ENCODE peak calls at places on chromosomes 3 and 15, in nine cellular contexts. Y is left ventricle myocardium inferior, U is fibroblast of the aortic adventitia, K is colonic mucosa, O is nephron progenitor cell, H is tibial artery, S is GM23338, V is AG09309, X is MM.1S. E is an unnamed sample.

GRCh38 chr3:17672506-17672905 is 69.9 kb downstream of the TBC1D5 start:
- DNase-seq in V (no peak), H (no peak), X (no peak), K (no peak), O (no peak), S (no peak), U (peak), Y (no peak), E (no peak)

GRCh38 chr3:56788506-56788905 is 13.2 kb downstream of the ARHGEF3 start:
- DNase-seq in X (no peak), H (no peak), V (no peak), Y (no peak), O (no peak), U (no peak), K (no peak), S (no peak), E (no peak)

GRCh38 chr15:49877117-49877860 is 241.7 kb downstream of the ATP8B4 start:
- DNase-seq in H (no peak), O (no peak), V (peak), Y (no peak), U (peak), X (no peak), S (peak), K (no peak), E (no peak)

GRCh38 chr15:72170691-72171090 is 26.9 kb downstream of the GRAMD2A start:
- DNase-seq in V (no peak), X (no peak), K (no peak), O (no peak), S (no peak), Y (no peak), H (no peak), U (no peak), E (no peak)

GRCh38 chr3:131896285-131896684 is 138.5 kb downstream of the CPNE4 start:
- DNase-seq in X (no peak), K (no peak), V (no peak), Y (no peak), H (no peak), O (no peak), U (no peak), S (no peak), E (no peak)

GRCh38 chr3:119973276-119973675 is 121.0 kb downstream of the GSK3B start:
- DNase-seq in O (no peak), S (no peak), U (no peak), X (no peak), V (no peak), Y (no peak), H (no peak), K (no peak), E (no peak)

GRCh38 chr3:11162401-11163345 is 8.4 kb downstream of the HRH1 start:
- DNase-seq in U (no peak), K (no peak), S (no peak), O (no peak), V (no peak), Y (no peak), X (no peak), H (peak), E (no peak)

GRCh38 chr3:49771340-49771938 is 14.9 kb downstream of the IP6K1 start:
- DNase-seq in X (peak), Y (no peak), S (no peak), H (no peak), K (no peak), U (no peak), O (no peak), V (no peak), E (no peak)

GRCh38 chr15:41570764-41571163 is 11.8 kb downstream of the TYRO3 start:
- DNase-seq in H (no peak), X (no peak), S (no peak), O (no peak), Y (no peak), U (no peak), V (no peak), K (no peak), E (no peak)

GRCh38 chr15:59438891-59439290 is 905 bp downstream of the FAM81A start:
- DNase-seq in X (no peak), S (no peak), V (no peak), K (peak), U (peak), Y (no peak), H (peak), O (no peak), E (no peak)

GRCh38 chr3:150184426-150185071 is 213.9 kb upstream of the PFN2 start:
- DNase-seq in V (no peak), O (no peak), X (no peak), K (no peak), Y (no peak), H (no peak), S (no peak), U (peak), E (no peak)

GRCh38 chr15:56042523-56042922 is 49.1 kb upstream of the NEDD4 start:
- DNase-seq in O (no peak), Y (no peak), U (no peak), V (no peak), K (no peak), H (no peak), X (no peak), S (no peak), E (no peak)

GRCh38 chr3:17033516-17034168 is 148.9 kb downstream of the PLCL2 start:
- DNase-seq in S (no peak), X (no peak), U (peak), V (no peak), O (no peak), K (no peak), Y (no peak), H (no peak), E (no peak)

GRCh38 chr3:38019658-38020341 is 9.6 kb downstream of the PLCD1 start:
- DNase-seq in U (no peak), O (no peak), K (no peak), H (peak), X (no peak), S (no peak), V (no peak), Y (no peak), E (no peak)

GRCh38 chr15:90582553-90582952 is 52.8 kb downstream of the CRTC3 start:
- DNase-seq in H (no peak), X (no peak), O (no peak), K (no peak), V (no peak), Y (no peak), U (no peak), S (no peak), E (no peak)

GRCh38 chr3:33791477-33792166 is 6.8 kb upstream of the PDCD6IP start:
- DNase-seq in Y (no peak), O (no peak), V (no peak), S (no peak), X (no peak), H (no peak), K (peak), U (no peak), E (no peak)

GRCh38 chr15:77851086-77851485 is 218.4 kb upstream of the LINGO1 start:
- DNase-seq in U (no peak), S (no peak), Y (no peak), V (no peak), H (peak), O (no peak), X (no peak), K (no peak), E (no peak)

GRCh38 chr3:114758828-114759709 is 388.0 kb downstream of the ZBTB20 start:
- DNase-seq in U (peak), K (no peak), O (no peak), X (no peak), Y (no peak), H (no peak), S (no peak), V (peak), E (no peak)

GRCh38 chr3:146507331-146508120 is 36.9 kb downstream of the PLSCR1 start:
- DNase-seq in H (no peak), Y (no peak), V (no peak), S (no peak), K (no peak), X (no peak), U (no peak), O (no peak), E (no peak)

GRCh38 chr3:161508852-161509477 is 12.4 kb downstream of the OTOL1 start:
- DNase-seq in V (no peak), Y (no peak), K (no peak), X (peak), O (no peak), S (peak), H (no peak), U (peak), E (peak)

GRCh38 chr3:50503504-50503903 is at the start of gene CACNA2D2:
- DNase-seq in X (peak), O (peak), H (peak), S (peak), K (peak), Y (peak), U (no peak), V (no peak), E (peak)

GRCh38 chr3:109973733-109974132 is 636.4 kb upstream of the DPPA4 start:
- DNase-seq in K (no peak), U (peak), V (no peak), S (no peak), O (peak), X (no peak), H (no peak), Y (no peak), E (no peak)

DNA sequence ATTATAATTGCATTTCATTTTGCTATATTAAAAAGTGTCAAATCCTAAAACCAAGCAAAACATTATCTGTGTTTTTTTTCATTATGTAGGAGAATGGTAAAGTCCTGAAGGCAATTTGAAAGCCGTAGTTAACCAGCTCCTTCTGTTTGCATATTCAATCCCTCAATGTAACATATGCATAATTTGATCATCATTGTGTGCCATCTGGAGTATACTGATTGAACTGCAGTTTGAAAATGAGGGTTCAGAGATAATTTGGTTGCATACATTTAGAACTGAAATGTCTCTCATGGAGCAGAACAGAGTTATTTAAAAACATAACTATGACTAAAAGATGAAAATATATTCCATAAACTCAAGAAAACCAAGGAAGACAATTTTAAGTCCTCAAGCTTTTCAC is 518.6 kb downstream of the GBE1 start:
- DNase-seq in O (no peak), Y (no peak), H (no peak), U (peak), S (no peak), V (no peak), K (no peak), X (peak), E (no peak)
- TF ChIP-seq CTCF in O (no peak), Y (peak), H (no peak), U (peak), S (peak), V (peak), K (peak), X (peak), E (peak)

GRCh38 chr3:170852307-170852706 is 17.7 kb downstream of the RPL22L1 start:
- DNase-seq in V (no peak), S (no peak), U (no peak), O (no peak), K (no peak), H (no peak), X (no peak), Y (no peak), E (no peak)

GRCh38 chr3:170844377-170844776 is 25.6 kb downstream of the RPL22L1 start:
- DNase-seq in X (no peak), U (no peak), S (no peak), K (no peak), O (no peak), V (no peak), Y (no peak), H (no peak), E (no peak)

GRCh38 chr3:170848294-170848917 is 21.6 kb downstream of the RPL22L1 start:
- DNase-seq in Y (no peak), V (no peak), O (no peak), U (peak), H (no peak), S (no peak), X (no peak), K (no peak), E (no peak)
- TF ChIP-seq CTCF in Y (peak), V (peak), O (peak), U (peak), H (peak), S (peak), X (peak), K (peak), E (no peak)

DNA sequence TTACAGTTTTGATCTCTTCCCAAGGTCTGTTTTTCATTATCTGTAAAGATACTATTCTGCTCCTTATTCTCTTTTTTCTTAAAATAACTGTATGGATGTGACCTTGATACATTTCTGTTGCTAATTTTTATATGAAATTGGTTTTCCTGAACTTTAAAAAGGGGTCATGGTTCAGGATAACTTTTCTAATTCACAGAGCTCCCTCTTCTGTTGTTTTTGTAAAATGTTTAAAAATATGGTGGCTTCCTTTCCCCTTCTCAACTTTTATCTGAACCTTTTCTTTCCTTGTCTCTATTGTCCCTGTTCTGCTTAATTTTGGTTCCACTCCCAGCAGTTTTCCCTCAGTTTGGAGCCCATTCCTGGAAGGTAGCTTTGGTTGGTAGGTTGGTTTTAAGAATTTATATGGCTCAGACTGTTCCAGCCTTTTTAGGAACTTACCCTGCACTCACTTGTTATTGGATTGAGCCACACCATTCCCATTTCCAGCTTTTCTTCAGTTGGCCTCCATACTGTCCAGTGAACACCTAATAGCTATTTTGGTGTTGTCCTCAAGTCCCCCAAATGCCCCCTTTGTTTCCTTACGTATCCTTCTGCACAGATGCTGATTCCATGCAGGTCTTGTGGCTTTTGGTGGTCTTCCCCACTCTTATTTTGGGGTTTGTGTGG is 70.3 kb downstream of the SLMAP start:
- DNase-seq in O (no peak), V (no peak), X (no peak), S (no peak), H (no peak), U (peak), Y (no peak), K (no peak), E (no peak)
- TF ChIP-seq CTCF in O (no peak), V (peak), X (peak), S (no peak), H (no peak), U (peak), Y (peak), K (no peak), E (peak)

GRCh38 chr15:35519536-35520149 is 26.3 kb downstream of the DPH6 start:
- DNase-seq in U (peak), H (no peak), Y (no peak), S (peak), V (no peak), K (no peak), O (no peak), X (peak), E (no peak)

DNA sequence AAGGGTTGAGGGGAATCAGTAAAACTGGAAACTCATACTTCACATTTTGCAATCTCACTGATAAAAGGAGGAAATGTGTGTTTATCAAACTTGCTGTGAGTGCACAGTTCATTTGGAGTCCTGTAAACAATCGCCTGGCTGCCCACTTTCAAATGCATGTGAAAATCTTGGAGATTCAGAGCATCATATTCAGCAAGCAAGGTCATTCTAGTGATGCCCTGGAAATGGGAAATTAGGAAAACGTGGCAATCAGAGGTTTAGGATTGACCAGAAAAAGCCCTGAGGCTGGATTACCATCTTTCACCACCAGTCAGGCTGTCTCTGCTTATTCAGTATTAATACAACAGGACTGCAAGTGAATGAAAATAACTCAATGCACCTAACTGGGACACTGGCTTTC is 23.9 kb downstream of the DPH6 start:
- DNase-seq in H (no peak), O (no peak), Y (no peak), U (peak), X (no peak), K (no peak), S (peak), V (no peak), E (no peak)
- TF ChIP-seq CTCF in H (no peak), O (no peak), Y (peak), U (peak), X (no peak), K (no peak), S (no peak), V (peak), E (no peak)

E was measured in GM13977.